ENCODE peak calls at places on chromosomes 7 and 10, in six cellular contexts. B, P, H, C, F and Z are unnamed samples.

GRCh38 chr10:15719062-15719898 is 442 bp downstream of the ITGA8 start:
- DNase-seq in B (no peak), F (peak), C (no peak), P (peak), H (no peak), Z (no peak)

GRCh38 chr7:50389961-50390360 is 60.2 kb downstream of the FIGNL1 start:
- DNase-seq in C (no peak), H (no peak), F (no peak), B (no peak), P (no peak), Z (no peak)

GRCh38 chr7:74379938-74380337 is 73.8 kb upstream of the GTF2IRD1 start:
- DNase-seq in H (no peak), P (no peak), C (no peak), B (no peak), F (no peak), Z (no peak)

GRCh38 chr10:117164878-117165556 is 26.9 kb upstream of the VAX1 start:
- DNase-seq in H (no peak), B (no peak), F (no peak), C (no peak), P (no peak), Z (no peak)

GRCh38 chr10:100826983-100827818 is 81.8 kb downstream of the PAX2 start:
- DNase-seq in F (no peak), P (peak), H (peak), B (peak), C (no peak), Z (no peak)

GRCh38 chr7:27064169-27064568 is 31.6 kb downstream of the HOXA1 start:
- DNase-seq in B (no peak), H (no peak), P (no peak), C (no peak), F (no peak), Z (peak)

GRCh38 chr7:85185355-85186082 is 1.3 kb downstream of the SEMA3D start:
- DNase-seq in F (peak), B (no peak), H (no peak), C (no peak), P (peak), Z (no peak)

GRCh38 chr7:94295805-94296204 is 98.9 kb upstream of the COL1A2 start:
- DNase-seq in H (no peak), C (no peak), P (no peak), F (peak), B (no peak), Z (peak)

GRCh38 chr7:36440880-36441279 is 51.2 kb downstream of the ANLN start:
- DNase-seq in P (no peak), F (no peak), H (no peak), B (no peak), C (no peak), Z (peak)

GRCh38 chr7:23524473-23524872 is 7.3 kb downstream of the TRA2A start:
- DNase-seq in P (no peak), B (no peak), F (no peak), C (no peak), H (no peak), Z (no peak)

GRCh38 chr7:43041724-43042123 is 70.7 kb upstream of the HECW1 start:
- DNase-seq in C (no peak), B (no peak), F (no peak), P (no peak), H (no peak), Z (no peak)

GRCh38 chr7:46710927-46711326 is 789.9 kb upstream of the IGFBP3 start:
- DNase-seq in B (no peak), C (no peak), H (no peak), F (no peak), P (no peak), Z (no peak)

GRCh38 chr10:6386346-6386745 is 183.6 kb downstream of the PFKFB3 start:
- DNase-seq in P (no peak), C (no peak), F (no peak), H (no peak), B (no peak), Z (no peak)

GRCh38 chr7:108030536-108030935 is 27.6 kb upstream of the LAMB1 start:
- DNase-seq in C (no peak), B (no peak), P (no peak), F (peak), H (no peak), Z (peak)

GRCh38 chr7:133436014-133436428 is 183.1 kb downstream of the EXOC4 start:
- DNase-seq in C (no peak), F (peak), P (no peak), B (no peak), H (no peak), Z (no peak)

GRCh38 chr7:46767071-46767470 is 814.8 kb downstream of the TNS3 start:
- DNase-seq in C (no peak), F (no peak), H (no peak), B (no peak), P (no peak), Z (no peak)

GRCh38 chr10:70890917-70891431 is 2.6 kb upstream of the PCBD1 start:
- DNase-seq in H (no peak), B (no peak), C (no peak), F (no peak), P (no peak), Z (no peak)

GRCh38 chr7:116560021-116560970 is 35.5 kb downstream of the CAV1 start:
- DNase-seq in H (no peak), P (no peak), B (no peak), F (no peak), C (no peak), Z (no peak)

GRCh38 chr7:51162724-51163329 is 153.8 kb downstream of the COBL start:
- DNase-seq in B (peak), F (peak), H (no peak), P (peak), C (peak), Z (peak)

GRCh38 chr10:101856626-101857025 is 13.0 kb upstream of the KCNIP2 start:
- DNase-seq in F (peak), B (no peak), C (no peak), P (no peak), H (no peak), Z (no peak)